ENCODE peak calls at places on chromosomes 5 and 9, in nine cellular contexts. L is CD8-positive, alpha-beta T cell; N is fibroblast of lung; F is BE2C; T is tibial nerve; E is IMR-90; C is HCT116; R is WERI-Rb-1; G is stomach. W is an unnamed sample.

GRCh38 chr9:130438368-130438981 is 6.3 kb upstream of the ASS1 start:
- DNase-seq in N (no peak), C (no peak), R (no peak), E (no peak), G (no peak), T (no peak), L (no peak), F (no peak), W (no peak)

GRCh38 chr9:134323741-134324358 is 2.4 kb upstream of the RXRA start:
- DNase-seq in T (no peak), R (peak; percentile 77), N (no peak), G (peak; percentile 84), F (no peak), C (peak; percentile 51), L (no peak), E (no peak), W (peak; percentile 74)

GRCh38 chr9:91547076-91547475 is 123.4 kb upstream of the NFIL3 start:
- DNase-seq in L (no peak), C (no peak), T (no peak), G (no peak), N (no peak), E (no peak), R (no peak), F (no peak), W (no peak)

GRCh38 chr5:159133041-159133741 is 33.5 kb upstream of the EBF1 start:
- DNase-seq in G (no peak), F (peak; percentile 14), T (peak; percentile 42), C (peak; percentile 44), E (peak; percentile 67), R (no peak), L (no peak), N (peak; percentile 87), W (no peak)

GRCh38 chr5:35478856-35479682 is 138.6 kb upstream of the SPEF2 start:
- DNase-seq in L (no peak), R (no peak), N (peak; percentile 61), C (no peak), T (no peak), F (no peak), G (no peak), E (peak; percentile 39), W (no peak)

GRCh38 chr5:73170522-73170921 is 2.5 kb upstream of the TMEM174 start:
- DNase-seq in G (no peak), F (peak; percentile 30), E (peak; percentile 7), L (peak; percentile 15), C (peak; percentile 8), N (peak; percentile 31), R (peak; percentile 37), T (no peak), W (peak; percentile 39)

GRCh38 chr9:4517274-4517673 is 27.0 kb downstream of the SLC1A1 start:
- DNase-seq in R (no peak), E (peak; percentile 19), N (no peak), L (no peak), G (no peak), T (no peak), F (no peak), C (no peak), W (no peak)

GRCh38 chr5:121783700-121784099 is 68.0 kb upstream of the FTMT start:
- DNase-seq in R (no peak), G (no peak), L (no peak), F (no peak), T (no peak), N (no peak), C (no peak), E (no peak), W (no peak)

GRCh38 chr5:117454716-117455212 is 880.1 kb upstream of the SEMA6A start:
- DNase-seq in L (peak; percentile 25), G (peak; percentile 61), R (peak; percentile 67), T (peak; percentile 48), N (peak; percentile 15), F (peak; percentile 59), C (peak; percentile 62), E (peak; percentile 6), W (no peak)

GRCh38 chr5:1357946-1358725 is 13.2 kb upstream of the CLPTM1L start:
- DNase-seq in F (no peak), R (no peak), L (no peak), E (no peak), C (no peak), N (no peak), T (no peak), G (no peak), W (peak; percentile 47)

GRCh38 chr5:74409166-74409706 is 231.3 kb downstream of the ENC1 start:
- DNase-seq in N (no peak), F (peak; percentile 86), E (no peak), R (no peak), L (no peak), C (no peak), G (peak; percentile 53), T (no peak), W (no peak)

GRCh38 chr9:87395804-87396458 is 101.7 kb upstream of the DAPK1 start:
- DNase-seq in T (no peak), L (no peak), F (no peak), R (no peak), G (peak; percentile 42), E (no peak), N (peak; percentile 42), C (no peak), W (no peak)

GRCh38 chr5:31581498-31582099 is 49.5 kb downstream of the C5orf22 start:
- DNase-seq in T (no peak), R (no peak), N (peak; percentile 66), C (peak; percentile 22), E (peak; percentile 52), L (no peak), G (no peak), F (peak; percentile 26), W (no peak)

GRCh38 chr9:111959468-111959941 is 62.9 kb downstream of the UGCG start:
- DNase-seq in G (peak; percentile 63), F (no peak), N (peak; percentile 82), R (no peak), T (no peak), C (peak; percentile 19), E (peak; percentile 89), L (no peak), W (no peak)

GRCh38 chr5:78062645-78063044 is 231.9 kb downstream of the AP3B1 start:
- DNase-seq in E (no peak), C (no peak), N (no peak), F (no peak), G (no peak), L (no peak), T (no peak), R (no peak), W (no peak)

DNA sequence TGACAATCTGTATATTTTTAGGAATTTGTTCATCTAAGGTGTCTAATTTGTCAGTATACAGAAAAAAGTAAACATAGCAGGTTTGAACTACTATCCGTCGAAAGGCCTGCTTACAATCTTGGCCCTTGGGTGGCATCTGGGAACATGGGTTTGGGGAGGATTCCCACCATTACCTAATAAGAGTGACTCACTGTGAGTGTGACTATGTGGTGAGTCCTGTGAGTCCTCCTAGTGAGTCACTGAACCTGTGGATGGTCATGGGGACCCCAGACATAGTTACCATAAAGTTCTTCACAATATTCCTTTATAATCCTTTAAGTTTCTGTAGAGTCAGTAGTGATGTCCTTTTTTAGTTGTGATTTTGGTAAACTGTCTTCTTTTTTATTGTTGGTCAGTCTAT is 37.0 kb downstream of the RNF130 start:
- DNase-seq in L (no peak), N (peak; percentile 16), E (peak; percentile 63), R (no peak), G (no peak), T (no peak), C (no peak), F (no peak), W (no peak)
- H3K36me3 ChIP-seq in L (no peaks in the 10 kb centered on the region), N (no peaks in the 10 kb centered on the region), E (peaks cover 13% of the 10 kb centered on the region), R (peaks cover 15% of the 10 kb centered on the region), G (peaks cover 3% of the 10 kb centered on the region), T (peaks cover 3% of the 10 kb centered on the region), C (no peaks in the 10 kb centered on the region), F (no peaks in the 10 kb centered on the region), W (peaks cover 7% of the 10 kb centered on the region)

GRCh38 chr5:146205499-146206202 is 2.2 kb downstream of the RBM27 start:
- DNase-seq in E (no peak), C (no peak), N (no peak), R (no peak), L (no peak), F (no peak), T (no peak), G (no peak), W (no peak)
- H3K4me3 ChIP-seq in E (no peak overlapping the region), C (peak overlapping the region; percentile 92), N (peak overlapping the region; percentile 5), R (no peak overlapping the region), L (peak overlapping the region; percentile 7), F (no peak overlapping the region), T (no peak overlapping the region), G (peak overlapping the region; percentile 94), W (no peak overlapping the region)

GRCh38 chr5:176878906-176879662 is 20.1 kb downstream of the HK3 start:
- DNase-seq in G (no peak), F (no peak), L (no peak), N (no peak), C (no peak), T (no peak), R (no peak), E (no peak), W (peak; percentile 62)

GRCh38 chr5:176878463-176878862 is 20.7 kb downstream of the HK3 start:
- DNase-seq in L (no peak), T (no peak), G (no peak), F (no peak), N (no peak), C (no peak), E (no peak), R (no peak), W (peak; percentile 56)

GRCh38 chr5:176875783-176876505 is 23.2 kb downstream of the HK3 start:
- DNase-seq in G (no peak), L (no peak), T (no peak), C (no peak), F (no peak), E (no peak), R (no peak), N (no peak), W (peak; percentile 63)

GRCh38 chr5:176876506-176877431 is 22.4 kb downstream of the HK3 start:
- DNase-seq in L (no peak), R (no peak), E (no peak), T (no peak), N (no peak), G (no peak), F (no peak), C (no peak), W (peak; percentile 69)

GRCh38 chr5:176877793-176878331 is 21.3 kb downstream of the HK3 start:
- DNase-seq in C (no peak), T (no peak), R (no peak), G (no peak), L (no peak), E (no peak), N (no peak), F (no peak), W (peak; percentile 73)
- H3K27me3 ChIP-seq in C (no peaks in the 10 kb centered on the region), T (peaks cover 38% of the 10 kb centered on the region), R (no peaks in the 10 kb centered on the region), G (peaks cover 71% of the 10 kb centered on the region), L (no peaks in the 10 kb centered on the region), E (peaks cover 63% of the 10 kb centered on the region), N (peaks cover 36% of the 10 kb centered on the region), F (no peaks in the 10 kb centered on the region), W (no peaks in the 10 kb centered on the region)

GRCh38 chr9:132602207-132602606 is 19.8 kb downstream of the BARHL1 start:
- DNase-seq in F (no peak), G (no peak), R (no peak), L (no peak), E (peak; percentile 36), N (no peak), T (no peak), C (no peak), W (no peak)
- H3K36me3 ChIP-seq in F (peaks cover 57% of the 10 kb centered on the region), G (peaks cover 21% of the 10 kb centered on the region), R (peaks cover 17% of the 10 kb centered on the region), L (peaks cover 44% of the 10 kb centered on the region), E (peaks cover 26% of the 10 kb centered on the region), N (peaks cover 3% of the 10 kb centered on the region), T (no peaks in the 10 kb centered on the region), C (peaks cover 7% of the 10 kb centered on the region), W (peaks cover 3% of the 10 kb centered on the region)